ENCODE peak calls at places on chromosomes 6 and 20, in eight cellular contexts. Z, Q, T, N, M, D, U and H are unnamed samples.

GRCh38 chr6:44009425-44010321 is 117.6 kb downstream of the MRPL14 start:
- DNase-seq in Z (no peak), Q (no peak), T (no peak), N (no peak), M (no peak), D (no peak), U (no peak), H (no peak)

GRCh38 chr6:2129076-2129695 is 116.2 kb downstream of the GMDS start:
- DNase-seq in Z (no peak), Q (no peak), T (no peak), N (no peak), M (no peak), D (no peak), U (no peak), H (no peak)

GRCh38 chr6:122995930-122996796 is at the start of gene CLVS2:
- DNase-seq in Z (no peak), Q (peak), T (peak), N (no peak), M (peak), D (no peak), U (no peak), H (no peak)

GRCh38 chr6:167802339-167802738 is 24.4 kb upstream of the AFDN start:
- DNase-seq in Z (no peak), Q (no peak), T (no peak), N (no peak), M (peak), D (no peak), U (no peak), H (no peak)

GRCh38 chr20:2006452-2007381 is 12.9 kb upstream of the PDYN start:
- DNase-seq in Z (peak), Q (peak), T (peak), N (no peak), M (no peak), D (no peak), U (peak), H (peak)

GRCh38 chr6:131368077-131368911 is 204.7 kb upstream of the ARG1 start:
- DNase-seq in Z (no peak), Q (no peak), T (peak), N (no peak), M (no peak), D (peak), U (no peak), H (peak)

GRCh38 chr20:60729119-60729900 is 522.8 kb upstream of the CDH4 start:
- DNase-seq in Z (no peak), Q (no peak), T (no peak), N (no peak), M (no peak), D (no peak), U (no peak), H (no peak)

GRCh38 chr6:53151676-53152075 is 3.0 kb upstream of the GCM1 start:
- DNase-seq in Z (no peak), Q (peak), T (peak), N (no peak), M (no peak), D (no peak), U (no peak), H (no peak)

GRCh38 chr20:34990661-34991214 is 35.1 kb downstream of the MYH7B start:
- DNase-seq in Z (no peak), Q (no peak), T (no peak), N (no peak), M (no peak), D (no peak), U (no peak), H (no peak)

GRCh38 chr6:87914637-87915395 is 132.8 kb upstream of the SPACA1 start:
- DNase-seq in Z (no peak), Q (no peak), T (peak), N (no peak), M (no peak), D (no peak), U (no peak), H (peak)

GRCh38 chr6:40599580-40599979 is 12.4 kb upstream of the LRFN2 start:
- DNase-seq in Z (no peak), Q (no peak), T (no peak), N (no peak), M (no peak), D (no peak), U (no peak), H (no peak)